ENCODE peak calls at places on chromosomes 16 and 17, in four cellular contexts. L, Z, U and E are unnamed samples.

GRCh38 chr17:79461041-79461440 is 149.8 kb downstream of the RBFOX3 start:
- DNase-seq in L (no peak), U (no peak), Z (no peak), E (no peak)

GRCh38 chr17:33277436-33278100 is 15.5 kb downstream of the ASIC2 start:
- DNase-seq in Z (peak), L (no peak), U (no peak), E (no peak)

GRCh38 chr16:22123146-22123545 is 30.8 kb downstream of the VWA3A start:
- DNase-seq in U (no peak), L (no peak), Z (no peak), E (no peak)

GRCh38 chr16:62225675-62226074 is 189.4 kb upstream of the CDH8 start:
- DNase-seq in L (no peak), U (peak), Z (peak), E (no peak)

GRCh38 chr16:86554599-86554916 is 477 bp downstream of the MTHFSD start:
- DNase-seq in L (no peak), U (no peak), Z (no peak), E (peak)

GRCh38 chr16:81786321-81786720 is 7.2 kb downstream of the PLCG2 start:
- DNase-seq in L (no peak), U (no peak), Z (no peak), E (peak)

GRCh38 chr17:58991718-58992331 is 114.9 kb downstream of the TRIM37 start:
- DNase-seq in L (no peak), Z (no peak), U (no peak), E (no peak)

GRCh38 chr16:1538804-1539520 is 5.5 kb downstream of the TMEM204 start:
- DNase-seq in U (no peak), Z (no peak), L (no peak), E (no peak)

GRCh38 chr17:58308173-58308984 is 20.2 kb downstream of the TSPOAP1 start:
- DNase-seq in U (peak), Z (no peak), L (no peak), E (no peak)

GRCh38 chr16:57985204-57986121 is 14.5 kb upstream of the CNGB1 start:
- DNase-seq in Z (no peak), U (no peak), L (no peak), E (peak)

GRCh38 chr16:609316-609715 is 19.4 kb downstream of the RAB40C start:
- DNase-seq in U (no peak), Z (no peak), L (no peak), E (no peak)

GRCh38 chr16:90008708-90009145 is 10.5 kb downstream of the DBNDD1 start:
- DNase-seq in L (no peak), Z (no peak), U (no peak), E (no peak)

GRCh38 chr16:27313422-27314160 is at the start of gene IL4R:
- DNase-seq in L (peak), Z (peak), U (peak), E (peak)
- TF ChIP-seq POLR2A in L (peak), Z (no peak), U (no peak), E (no peak)

DNA sequence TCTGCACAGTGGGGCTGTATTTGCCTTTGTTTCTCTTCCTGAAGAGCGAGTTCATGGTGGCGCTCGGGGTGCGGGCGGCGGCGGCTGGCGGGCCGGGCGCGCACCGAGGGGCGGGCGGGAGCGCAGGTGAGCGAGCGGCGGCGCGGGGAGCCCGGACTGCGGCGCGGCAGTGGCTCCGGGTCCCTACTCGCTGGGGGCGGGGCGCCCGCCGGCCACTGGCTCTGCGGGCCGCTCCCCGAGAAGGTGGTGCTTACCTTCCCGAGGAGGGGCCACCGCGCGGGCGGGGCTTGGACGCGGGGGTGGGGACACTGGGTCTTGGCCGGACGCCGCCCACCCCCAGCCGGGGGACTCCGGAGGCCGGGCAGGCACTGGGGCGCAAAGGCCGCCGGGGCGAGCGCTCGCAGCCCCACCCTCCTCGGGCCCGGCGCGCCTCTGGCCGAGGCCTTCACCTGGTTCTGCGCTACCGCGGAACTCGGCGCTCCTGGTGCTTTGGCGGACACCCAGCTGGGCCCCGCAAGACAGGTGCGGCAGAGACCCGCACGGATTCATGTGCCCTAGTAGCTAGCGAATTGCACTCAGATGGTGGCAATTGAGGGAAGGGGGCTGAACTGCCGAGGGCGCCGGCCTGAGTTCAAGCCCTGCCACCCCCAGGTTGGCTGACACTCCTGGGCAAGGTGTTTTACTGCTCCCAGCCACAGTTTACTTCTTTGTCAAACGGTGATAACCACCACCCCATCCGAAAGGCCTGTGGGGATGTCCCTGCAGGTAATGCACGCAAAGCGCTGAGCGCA is at the start of gene PPL:
- DNase-seq in U (peak), Z (peak), L (peak), E (no peak)
- TF ChIP-seq POLR2A in U (no peak), Z (no peak), L (peak), E (no peak)

GRCh38 chr17:37744961-37745800 is at the start of gene HNF1B:
- DNase-seq in L (no peak), U (no peak), Z (no peak), E (no peak)
- TF ChIP-seq POLR2A in L (no peak), U (no peak), Z (no peak), E (no peak)

DNA sequence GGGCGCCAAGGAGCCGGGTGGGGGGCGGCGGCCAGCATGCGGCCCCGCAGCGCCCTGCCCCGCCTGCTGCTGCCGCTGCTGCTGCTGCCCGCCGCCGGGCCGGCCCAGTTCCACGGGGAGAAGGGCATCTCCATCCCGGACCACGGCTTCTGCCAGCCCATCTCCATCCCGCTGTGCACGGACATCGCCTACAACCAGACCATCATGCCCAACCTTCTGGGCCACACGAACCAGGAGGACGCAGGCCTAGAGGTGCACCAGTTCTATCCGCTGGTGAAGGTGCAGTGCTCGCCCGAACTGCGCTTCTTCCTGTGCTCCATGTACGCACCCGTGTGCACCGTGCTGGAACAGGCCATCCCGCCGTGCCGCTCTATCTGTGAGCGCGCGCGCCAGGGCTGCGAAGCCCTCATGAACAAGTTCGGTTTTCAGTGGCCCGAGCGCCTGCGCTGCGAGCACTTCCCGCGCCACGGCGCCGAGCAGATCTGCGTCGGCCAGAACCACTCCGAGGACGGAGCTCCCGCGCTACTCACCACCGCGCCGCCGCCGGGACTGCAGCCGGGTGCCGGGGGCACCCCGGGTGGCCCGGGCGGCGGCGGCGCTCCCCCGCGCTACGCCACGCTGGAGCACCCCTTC is 485 bp downstream of the FZD2 start:
- DNase-seq in U (peak), Z (peak), L (no peak), E (peak)
- TF ChIP-seq POLR2A in U (no peak), Z (no peak), L (no peak), E (no peak)

GRCh38 chr17:7315570-7316243 is 547 bp upstream of the GPS2 start:
- DNase-seq in U (no peak), L (peak), Z (no peak), E (no peak)

GRCh38 chr17:7313028-7313889 is 1.9 kb downstream of the GPS2 start:
- DNase-seq in Z (no peak), L (no peak), U (no peak), E (no peak)

GRCh38 chr17:7312432-7313027 is 2.6 kb downstream of the GPS2 start:
- DNase-seq in Z (no peak), U (no peak), L (no peak), E (no peak)

GRCh38 chr17:7314719-7315569 is at the start of gene GPS2:
- DNase-seq in Z (peak), U (peak), L (peak), E (peak)

DNA sequence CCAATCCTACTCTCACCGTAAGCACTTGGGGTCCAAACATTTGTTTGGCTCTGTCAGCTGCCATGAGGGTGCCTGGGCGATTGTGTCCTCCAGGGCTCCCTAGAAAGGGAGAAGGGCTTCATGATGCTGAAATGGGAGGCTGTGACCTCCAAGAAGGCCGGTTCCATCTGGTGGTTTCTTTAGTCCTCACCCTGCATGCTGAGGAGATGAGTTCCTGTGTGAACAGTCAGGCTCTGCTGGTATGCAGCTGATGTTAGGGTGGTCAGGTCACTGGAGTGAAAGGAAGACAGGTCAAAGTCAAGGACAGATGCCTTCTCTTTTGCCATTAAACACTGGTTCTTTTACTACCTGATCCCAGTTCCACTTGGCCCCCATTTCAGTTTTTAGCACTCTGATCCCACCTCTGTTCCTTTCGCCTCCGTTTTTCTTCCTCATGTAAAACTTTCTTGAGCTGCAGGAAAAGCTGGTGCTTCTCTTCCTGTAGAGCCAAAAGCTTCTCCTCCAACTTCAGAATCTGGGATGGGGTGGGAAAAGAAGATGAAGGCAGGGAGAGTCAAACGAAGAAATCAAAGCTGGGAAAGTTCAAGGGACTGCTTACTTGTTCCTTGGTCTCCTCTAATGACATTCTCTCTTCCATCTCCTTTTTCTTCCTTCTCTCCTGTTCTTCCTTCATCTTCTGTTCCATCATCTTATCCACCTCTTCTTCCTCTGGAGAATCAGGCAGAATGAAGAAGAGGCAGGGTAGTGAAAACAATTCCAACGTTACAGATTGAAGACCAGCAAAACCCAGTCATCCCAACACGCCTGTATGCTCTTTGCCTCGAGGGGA is 1.1 kb downstream of the GPS2 start:
- DNase-seq in Z (no peak), L (no peak), U (no peak), E (no peak)
- TF ChIP-seq POLR2A in Z (no peak), L (no peak), U (no peak), E (peak)